ENCODE peak calls at places on chromosomes 7 and 10, in five cellular contexts. R, O, N, G and Y are unnamed samples.

GRCh38 chr7:108467391-108467790 is 11.2 kb upstream of the NRCAM start:
- DNase-seq in R (no peak), N (no peak), G (no peak), O (no peak), Y (no peak)

GRCh38 chr7:27520828-27521790 is 141.6 kb downstream of the HIBADH start:
- DNase-seq in N (no peak), G (no peak), O (no peak), R (no peak), Y (no peak)

GRCh38 chr10:6729071-6729773 is 149.1 kb upstream of the PRKCQ start:
- DNase-seq in O (no peak), R (no peak), G (peak), N (peak), Y (no peak)

GRCh38 chr7:94665426-94665825 is 9.5 kb upstream of the SGCE start:
- DNase-seq in O (no peak), G (no peak), R (no peak), N (no peak), Y (no peak)

GRCh38 chr10:75397571-75397921 is 4.0 kb downstream of the ZNF503 start:
- DNase-seq in G (no peak), O (no peak), R (no peak), N (no peak), Y (no peak)

GRCh38 chr7:2522780-2523433 is 3.3 kb downstream of the LFNG start:
- DNase-seq in N (peak), O (no peak), G (peak), R (peak), Y (no peak)

GRCh38 chr10:102462512-102463054 is 11.2 kb upstream of the C10orf95 start:
- DNase-seq in O (no peak), G (no peak), R (no peak), N (no peak), Y (no peak)

GRCh38 chr10:44023517-44023916 is 361.4 kb downstream of the CXCL12 start:
- DNase-seq in N (no peak), G (no peak), O (no peak), R (no peak), Y (no peak)

GRCh38 chr7:74092321-74092963 is 8.8 kb downstream of the LIMK1 start:
- DNase-seq in N (no peak), G (no peak), R (no peak), O (peak), Y (no peak)

GRCh38 chr7:24697416-24697815 is 59.8 kb downstream of the GSDME start:
- DNase-seq in O (no peak), R (no peak), N (no peak), G (no peak), Y (no peak)

GRCh38 chr10:92438220-92438619 is 135.7 kb downstream of the IDE start:
- DNase-seq in O (no peak), R (no peak), N (no peak), G (no peak), Y (no peak)

GRCh38 chr10:80078448-80079311 is at the start of gene TMEM254:
- DNase-seq in N (peak), O (peak), R (peak), G (peak), Y (peak)

GRCh38 chr7:27793780-27794179 is 53.8 kb downstream of the TAX1BP1 start:
- DNase-seq in G (no peak), R (no peak), O (no peak), N (no peak), Y (no peak)

GRCh38 chr7:81529785-81530184 is 240.1 kb downstream of the HGF start:
- DNase-seq in N (no peak), G (no peak), O (no peak), R (no peak), Y (no peak)

GRCh38 chr7:81525901-81526300 is 243.9 kb downstream of the HGF start:
- DNase-seq in R (no peak), N (no peak), O (no peak), G (no peak), Y (no peak)

GRCh38 chr7:81526971-81527370 is 242.9 kb downstream of the HGF start:
- DNase-seq in G (no peak), N (no peak), R (no peak), O (no peak), Y (no peak)

GRCh38 chr7:81527651-81528050 is 242.2 kb downstream of the HGF start:
- DNase-seq in R (no peak), N (no peak), O (no peak), G (no peak), Y (no peak)
- TF ChIP-seq CTCF in R (no peak), N (no peak), O (no peak), G (no peak), Y (no peak)

GRCh38 chr7:126803990-126804389 is 448.8 kb downstream of the GRM8 start:
- DNase-seq in N (no peak), G (no peak), O (no peak), R (no peak), Y (no peak)

GRCh38 chr7:126803060-126803665 is 449.6 kb downstream of the GRM8 start:
- DNase-seq in O (peak), G (peak), R (peak), N (peak), Y (peak)

GRCh38 chr7:126801738-126802137 is 451.0 kb downstream of the GRM8 start:
- DNase-seq in O (no peak), N (no peak), R (no peak), G (no peak), Y (no peak)

GRCh38 chr7:126804604-126805003 is 448.1 kb downstream of the GRM8 start:
- DNase-seq in O (no peak), N (no peak), R (no peak), G (no peak), Y (no peak)

DNA sequence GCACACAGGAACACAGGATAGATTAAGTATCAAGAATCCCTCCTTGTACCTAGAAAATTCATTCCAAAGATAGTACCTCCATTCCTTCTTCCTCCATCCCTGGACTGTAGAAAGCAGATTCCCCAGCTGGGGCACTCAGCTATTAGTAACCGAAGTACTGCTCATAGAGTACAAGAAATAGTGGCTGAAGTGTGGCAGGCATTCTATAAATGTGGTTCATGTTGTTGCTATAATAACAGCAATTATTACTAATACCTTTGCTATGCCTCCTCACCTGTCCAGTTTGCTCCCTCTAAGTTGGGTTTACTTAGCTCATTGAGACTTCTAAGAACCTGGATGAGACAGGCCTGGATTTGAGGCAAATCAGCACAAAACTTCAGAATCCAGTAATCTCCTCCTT is 453.2 kb downstream of the GRM8 start:
- DNase-seq in R (no peak), G (no peak), N (no peak), O (no peak), Y (no peak)
- TF ChIP-seq CTCF in R (no peak), G (no peak), N (no peak), O (no peak), Y (no peak)

DNA sequence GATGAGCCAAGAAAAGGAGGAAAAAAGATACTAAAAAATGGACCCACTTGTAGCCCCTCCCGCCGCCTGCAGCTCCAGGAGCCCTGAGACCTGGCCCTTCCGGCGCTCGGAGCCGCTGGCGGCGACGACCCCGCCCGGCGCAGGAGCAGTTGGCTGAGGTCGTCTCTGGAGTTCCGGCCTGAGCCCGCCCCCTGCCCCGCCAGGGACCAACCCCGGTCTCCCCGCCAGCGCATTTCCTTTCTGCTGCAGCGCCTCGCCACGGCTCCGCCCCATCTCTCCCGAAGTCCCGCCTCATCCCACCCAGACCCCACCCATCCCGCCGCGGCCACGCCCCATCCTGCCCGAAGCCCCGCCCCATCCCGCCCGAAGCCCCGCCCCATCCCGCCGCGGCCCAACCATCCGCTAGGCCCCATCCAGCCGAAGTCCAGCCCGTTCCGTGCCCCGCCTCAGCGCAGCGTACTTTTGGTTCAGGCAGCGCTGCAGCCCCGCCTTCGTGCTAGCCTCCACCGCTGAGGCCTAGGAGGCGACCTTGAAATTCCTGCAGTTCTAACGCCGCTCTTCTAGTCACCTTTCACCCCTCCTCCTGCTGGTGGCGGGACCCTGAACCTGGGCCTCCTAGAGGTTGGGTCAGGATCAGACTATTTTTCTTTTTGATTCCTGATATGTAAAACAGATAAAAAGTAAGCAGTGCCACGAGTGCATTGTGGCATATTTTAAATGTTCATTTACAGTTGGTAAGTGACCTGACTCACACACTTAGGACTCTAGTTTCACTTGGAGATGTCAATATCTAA is at the start of gene STN1:
- DNase-seq in G (peak), R (peak), N (peak), O (peak), Y (peak)
- TF ChIP-seq CTCF in G (peak), R (peak), N (no peak), O (no peak), Y (peak)

GRCh38 chr7:50988465-50988864 is 205.8 kb upstream of the GRB10 start:
- DNase-seq in G (no peak), O (no peak), R (no peak), N (no peak), Y (no peak)

GRCh38 chr7:50978633-50979215 is 196.0 kb upstream of the GRB10 start:
- DNase-seq in R (no peak), O (no peak), G (no peak), N (no peak), Y (no peak)

GRCh38 chr7:50981743-50982142 is 199.0 kb upstream of the GRB10 start:
- DNase-seq in N (no peak), R (no peak), O (peak), G (no peak), Y (no peak)

DNA sequence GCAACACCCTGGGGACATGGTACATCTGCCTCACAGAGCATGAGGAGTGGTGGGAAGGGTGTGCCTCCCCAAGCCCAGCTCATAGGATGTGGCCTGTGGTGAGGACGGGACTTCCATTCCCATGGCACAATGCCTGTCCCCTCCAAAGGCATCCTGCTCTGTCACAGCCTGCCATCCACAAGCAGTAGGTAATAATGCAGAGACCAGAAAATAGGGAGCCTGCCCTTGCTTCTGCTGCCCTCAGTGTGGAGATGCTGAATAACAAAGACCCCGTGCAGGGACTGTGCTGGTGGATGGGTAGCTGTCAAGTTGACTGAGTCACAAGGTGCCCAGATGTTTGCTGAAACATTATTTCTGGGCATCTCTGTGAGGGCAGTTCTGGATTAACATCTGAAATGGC is 199.9 kb upstream of the GRB10 start:
- DNase-seq in R (no peak), G (no peak), O (peak), N (peak), Y (no peak)
- TF ChIP-seq CTCF in R (peak), G (no peak), O (peak), N (no peak), Y (no peak)

GRCh38 chr10:100829933-100830727 is 82.6 kb upstream of the SLF2 start:
- DNase-seq in G (no peak), O (peak), N (no peak), R (no peak), Y (no peak)
- TF ChIP-seq CTCF in G (no peak), O (no peak), N (no peak), R (no peak), Y (no peak)

GRCh38 chr7:106033735-106034134 is 70.7 kb downstream of the CDHR3 start:
- DNase-seq in O (no peak), G (no peak), R (no peak), N (no peak), Y (no peak)

GRCh38 chr7:106029448-106029847 is 66.4 kb downstream of the CDHR3 start:
- DNase-seq in O (no peak), N (no peak), R (no peak), G (no peak), Y (no peak)

GRCh38 chr7:106031271-106032029 is 68.4 kb downstream of the CDHR3 start:
- DNase-seq in G (no peak), R (no peak), N (no peak), O (no peak), Y (peak)

GRCh38 chr7:106032295-106032694 is 69.2 kb downstream of the CDHR3 start:
- DNase-seq in G (no peak), N (no peak), O (no peak), R (no peak), Y (no peak)

GRCh38 chr7:106029941-106030340 is 66.9 kb downstream of the CDHR3 start:
- DNase-seq in N (no peak), G (no peak), O (peak), R (no peak), Y (no peak)
- TF ChIP-seq CTCF in N (no peak), G (peak), O (no peak), R (no peak), Y (no peak)

DNA sequence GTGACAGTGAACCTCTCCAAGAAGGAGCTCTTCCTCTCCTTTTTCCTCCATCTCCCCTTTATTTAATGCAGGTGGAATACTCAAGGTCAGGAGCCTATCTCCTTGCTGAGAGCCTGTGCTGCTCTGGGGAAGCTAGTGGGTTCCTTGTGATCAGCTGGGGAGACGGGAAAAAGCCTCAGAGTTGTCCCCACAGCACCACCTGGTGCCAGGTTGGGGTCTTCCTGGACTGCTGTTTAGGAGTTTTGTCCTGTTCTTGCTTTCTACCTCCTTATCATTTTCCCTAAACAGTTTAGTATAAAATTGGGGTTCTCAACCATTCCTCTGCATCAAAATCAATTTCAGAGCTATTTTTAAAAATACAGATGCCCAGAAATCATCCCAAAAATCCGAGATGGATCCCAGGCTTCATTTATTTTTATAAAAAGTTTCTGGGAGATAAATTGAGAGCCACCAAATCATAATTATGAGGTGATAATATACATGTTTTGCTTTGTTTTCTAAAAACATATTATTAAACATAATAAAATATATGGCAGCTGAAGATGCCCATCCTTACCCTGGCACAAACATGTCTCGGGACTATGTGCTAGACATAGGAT is 44.3 kb downstream of the MACC1 start:
- DNase-seq in O (peak), N (peak), G (no peak), R (peak), Y (peak)
- TF ChIP-seq CTCF in O (peak), N (peak), G (peak), R (peak), Y (peak)